ENCODE peak calls at places on chromosomes 11 and 22, in seven cellular contexts. Z is heart right ventricle, C is NCI-H524, R is amniotic stem cell, D is AG04450, I is NT2/D1, K is pancreas. S is an unnamed sample.

GRCh38 chr11:65401803-65402248 is 15.4 kb downstream of the FRMD8 start:
- DNase-seq in Z (no peak), C (no peak), R (no peak), D (no peak), I (no peak), K (no peak), S (no peak)

GRCh38 chr11:9799901-9800300 is 136.0 kb downstream of the SWAP70 start:
- DNase-seq in Z (no peak), C (no peak), R (no peak), D (no peak), I (no peak), K (no peak), S (no peak)

GRCh38 chr22:24986816-24987215 is 34.3 kb downstream of the KIAA1671 start:
- DNase-seq in Z (no peak), C (no peak), R (no peak), D (no peak), I (no peak), K (no peak), S (no peak)

GRCh38 chr11:115363426-115363825 is 140.8 kb downstream of the CADM1 start:
- DNase-seq in Z (no peak), C (no peak), R (no peak), D (no peak), I (no peak), K (no peak), S (no peak)

GRCh38 chr22:24427500-24428164 is at the start of gene ADORA2A:
- DNase-seq in Z (no peak), C (no peak), R (no peak), D (no peak), I (no peak), K (no peak), S (no peak)

GRCh38 chr11:59756845-59757244 is 1.7 kb downstream of the STX3 start:
- DNase-seq in Z (no peak), C (no peak), R (no peak), D (no peak), I (no peak), K (peak), S (no peak)

GRCh38 chr11:80815752-80816453 is 1375.1 kb upstream of the TENM4 start:
- DNase-seq in Z (no peak), C (no peak), R (no peak), D (no peak), I (no peak), K (no peak), S (no peak)

GRCh38 chr11:112903310-112903709 is 57.9 kb upstream of the NCAM1 start:
- DNase-seq in Z (no peak), C (no peak), R (no peak), D (no peak), I (no peak), K (no peak), S (no peak)

GRCh38 chr22:41863472-41863871 is 30.6 kb downstream of the SREBF2 start:
- DNase-seq in Z (no peak), C (no peak), R (no peak), D (no peak), I (no peak), K (no peak), S (no peak)

GRCh38 chr11:12007230-12007593 is 1.2 kb downstream of the DKK3 start:
- DNase-seq in Z (no peak), C (no peak), R (no peak), D (no peak), I (no peak), K (no peak), S (no peak)

GRCh38 chr11:38718049-38718448 is 2120.0 kb upstream of the RAG2 start:
- DNase-seq in Z (no peak), C (no peak), R (no peak), D (no peak), I (no peak), K (no peak), S (no peak)

GRCh38 chr11:125455851-125456250 is 40.2 kb downstream of the FEZ1 start:
- DNase-seq in Z (no peak), C (no peak), R (no peak), D (no peak), I (no peak), K (no peak), S (no peak)

GRCh38 chr11:81059356-81059755 is 1618.5 kb upstream of the TENM4 start:
- DNase-seq in Z (no peak), C (no peak), R (no peak), D (no peak), I (peak), K (no peak), S (no peak)

GRCh38 chr11:62544521-62545436 is 1.8 kb downstream of the AHNAK start:
- DNase-seq in Z (peak), C (no peak), R (no peak), D (no peak), I (no peak), K (no peak), S (no peak)

GRCh38 chr11:8382436-8383053 is 118.9 kb upstream of the LMO1 start:
- DNase-seq in Z (no peak), C (peak), R (peak), D (no peak), I (no peak), K (no peak), S (no peak)

S was measured in AG04449.